ENCODE peak calls at places on chromosomes 13 and 19, in four cellular contexts. V is HepG2, Q is GM12891, A is H1. Y is an unnamed sample.

GRCh38 chr19:45824531-45825262 is 9.6 kb upstream of the RSPH6A start:
- DNase-seq in V (no peak), Q (no peak), A (no peak), Y (no peak)

GRCh38 chr13:47216176-47216822 is 319.4 kb upstream of the HTR2A start:
- DNase-seq in V (no peak), Q (no peak), A (no peak), Y (no peak)

GRCh38 chr13:73059460-73060250 is 850 bp downstream of the KLF5 start:
- DNase-seq in V (peak; percentile 52), Q (peak; percentile 42), A (no peak), Y (peak; percentile 39)

GRCh38 chr13:90308249-90308648 is 1039.2 kb upstream of the MIR17HG start:
- DNase-seq in V (no peak), Q (no peak), A (no peak), Y (no peak)

GRCh38 chr19:1213391-1214286 is 8.1 kb downstream of the STK11 start:
- DNase-seq in V (no peak), Q (peak; percentile 77), A (no peak), Y (no peak)

GRCh38 chr13:95030948-95031347 is 270.3 kb downstream of the ABCC4 start:
- DNase-seq in V (no peak), Q (no peak), A (no peak), Y (no peak)

GRCh38 chr19:42401365-42402303 is 11.5 kb upstream of the CNFN start:
- DNase-seq in V (peak; percentile 49), Q (peak; percentile 71), A (peak; percentile 97), Y (peak; percentile 67)

GRCh38 chr13:98622926-98623325 is 46.0 kb upstream of the STK24 start:
- DNase-seq in V (no peak), Q (no peak), A (no peak), Y (no peak)

GRCh38 chr19:18023596-18024212 is 15.7 kb downstream of the ARRDC2 start:
- DNase-seq in V (no peak), Q (no peak), A (no peak), Y (no peak)

GRCh38 chr19:737591-738093 is 13.3 kb upstream of the MISP start:
- DNase-seq in V (peak; percentile 41), Q (peak; percentile 87), A (peak; percentile 95), Y (peak; percentile 82)

DNA sequence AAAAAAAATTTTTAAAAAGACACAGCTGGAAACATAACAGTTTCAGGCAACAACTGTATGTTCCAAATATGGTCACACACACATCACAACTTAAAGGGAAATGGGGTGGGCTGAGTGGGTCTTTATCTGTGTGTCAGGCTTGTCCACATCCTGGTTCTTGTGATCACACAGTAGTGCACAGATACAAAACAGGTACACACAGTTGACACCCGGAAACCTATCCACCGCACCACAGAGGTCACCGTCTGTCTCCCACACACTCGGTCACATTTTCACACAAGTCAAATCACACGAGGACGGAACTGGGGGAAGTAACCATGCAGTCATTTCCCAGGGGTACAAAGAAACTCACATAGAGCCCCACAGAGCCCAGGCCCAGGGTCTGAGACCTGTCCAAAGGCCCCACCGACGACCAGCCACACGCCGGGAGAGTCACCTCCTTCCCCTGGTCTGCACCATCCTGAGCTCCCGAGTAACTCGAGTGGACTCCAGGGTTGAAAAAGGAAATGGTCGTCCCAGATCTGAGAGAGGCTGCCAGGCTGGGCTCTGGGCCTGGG is 1.4 kb upstream of the PPAN start:
- DNase-seq in V (no peak), Q (peak; percentile 53), A (no peak), Y (no peak)
- TF ChIP-seq POLR2A in V (no peak), Q (peak; percentile 60), A (no peak), Y (peak; percentile 65)

GRCh38 chr19:40671404-40671803 is 19.0 kb downstream of the NUMBL start:
- DNase-seq in V (no peak), Q (no peak), A (no peak), Y (no peak)
- TF ChIP-seq TAF1 in V (no peak), Q (no peak), A (no peak), Y (no peak)

GRCh38 chr13:112730157-112730671 is 40.4 kb downstream of the ATP11A start:
- DNase-seq in V (no peak), Q (no peak), A (no peak), Y (no peak)
- TF ChIP-seq POLR2A in V (no peak), Q (no peak), A (no peak), Y (no peak)

GRCh38 chr19:41341669-41342490 is 11.8 kb downstream of the TGFB1 start:
- DNase-seq in V (no peak), Q (no peak), A (no peak), Y (no peak)
- TF ChIP-seq TAF1 in V (no peak), Q (no peak), A (no peak), Y (no peak)

DNA sequence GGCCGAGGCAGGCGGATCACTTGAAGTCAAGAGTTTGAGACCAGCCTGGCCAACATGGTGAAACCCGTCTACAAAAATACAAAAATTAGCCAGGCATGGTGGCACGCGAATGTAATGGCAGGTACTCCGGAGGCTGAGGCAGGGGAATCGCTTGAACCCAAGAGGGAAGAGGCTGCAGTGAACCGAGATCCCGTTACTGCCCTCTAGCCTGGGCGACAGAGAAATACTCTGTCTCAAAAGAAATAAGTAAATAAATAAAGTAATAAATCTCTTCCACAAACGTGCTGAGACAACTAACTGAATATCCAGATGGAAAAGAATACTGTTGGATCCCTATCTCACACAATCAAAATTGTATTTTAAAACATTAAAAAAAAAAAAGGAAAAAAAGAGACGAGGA is 807 bp upstream of the ZNF813 start:
- DNase-seq in V (no peak), Q (no peak), A (no peak), Y (no peak)
- TF ChIP-seq POLR2A in V (no peak), Q (no peak), A (no peak), Y (no peak)